ENCODE peak calls at places on chromosomes 2 and 18, in four cellular contexts. C is GM23248; P is activated CD4-positive, CD25-positive, alpha-beta regulatory T cell; I is HTR-8/SVneo. A is an unnamed sample.
A peak's percentile ranks its signal among the peaks of the same experiment; 100 is the strongest.

GRCh38 chr18:49723648-49724180 is 89.6 kb downstream of the ACAA2 start:
- DNase-seq in C (no peak), P (no peak), I (peak; percentile 20), A (no peak)

GRCh38 chr18:36328385-36328858 is 30.9 kb downstream of the FHOD3 start:
- DNase-seq in C (no peak), P (no peak), I (no peak), A (no peak)

GRCh38 chr2:50346104-50346503 is 685.8 kb downstream of the NRXN1 start:
- DNase-seq in C (no peak), P (no peak), I (no peak), A (no peak)

GRCh38 chr2:41934323-41935003 is 113.4 kb upstream of the PKDCC start:
- DNase-seq in C (peak; percentile 73), P (no peak), I (no peak), A (no peak)

GRCh38 chr2:30955516-30956132 is 148.4 kb upstream of the CAPN13 start:
- DNase-seq in C (no peak), P (no peak), I (no peak), A (no peak)

GRCh38 chr2:171855401-171855800 is 38.6 kb downstream of the SLC25A12 start:
- DNase-seq in C (peak; percentile 70), P (no peak), I (no peak), A (no peak)

GRCh38 chr18:26544459-26544858 is 3.9 kb downstream of the KCTD1 start:
- DNase-seq in C (no peak), P (no peak), I (no peak), A (no peak)

GRCh38 chr2:48968011-48968410 is 186.3 kb downstream of the FSHR start:
- DNase-seq in C (no peak), P (no peak), I (no peak), A (no peak)

GRCh38 chr2:74514368-74515270 is at the start of gene TLX2:
- DNase-seq in C (peak; percentile 42), P (no peak), I (peak; percentile 79), A (no peak)

GRCh38 chr2:237478095-237478494 is 9.0 kb upstream of the MLPH start:
- DNase-seq in C (no peak), P (no peak), I (no peak), A (no peak)

GRCh38 chr2:205769879-205770278 is 87.6 kb downstream of the NRP2 start:
- DNase-seq in C (no peak), P (no peak), I (no peak), A (no peak)

GRCh38 chr18:47968721-47969120 is 38.3 kb upstream of the SMAD2 start:
- DNase-seq in C (peak; percentile 63), P (no peak), I (no peak), A (no peak)

GRCh38 chr2:112031916-112032582 is 23.0 kb upstream of the TMEM87B start:
- DNase-seq in C (peak; percentile 47), P (no peak), I (no peak), A (no peak)

GRCh38 chr18:23951206-23951605 is 63.3 kb upstream of the TTC39C start:
- DNase-seq in C (no peak), P (no peak), I (no peak), A (no peak)

GRCh38 chr2:209368924-209369323 is 54.9 kb upstream of the MAP2 start:
- DNase-seq in C (peak; percentile 97), P (no peak), I (peak; percentile 70), A (no peak)

GRCh38 chr2:180520816-180521595 is 459.4 kb upstream of the UBE2E3 start:
- DNase-seq in C (peak; percentile 77), P (no peak), I (no peak), A (no peak)

GRCh38 chr2:127634066-127634617 is 11.8 kb upstream of the GPR17 start:
- DNase-seq in C (no peak), P (no peak), I (no peak), A (no peak)

GRCh38 chr2:135996304-135996703 is 10.9 kb upstream of the DARS1 start:
- DNase-seq in C (no peak), P (no peak), I (no peak), A (no peak)

GRCh38 chr2:120473522-120474271 is 127.8 kb downstream of the INHBB start:
- DNase-seq in C (no peak), P (no peak), I (no peak), A (no peak)

GRCh38 chr2:160225722-160226121 is 25.6 kb upstream of the ITGB6 start:
- DNase-seq in C (no peak), P (no peak), I (no peak), A (peak; percentile 39)

GRCh38 chr2:20443276-20443920 is 3.5 kb upstream of the RHOB start:
- DNase-seq in C (peak; percentile 62), P (no peak), I (no peak), A (peak; percentile 23)

A was measured in NCI-H2029 treated with DMSO at 0.1 percent for 48 hours.